ENCODE peak calls at places on chromosomes 1 and 21, in eight cellular contexts. F is HCT116, B is endothelial cell of umbilical vein, L is K562, W is SK-N-SH, X is H1, E is HepG2, U is GM12878. S is an unnamed sample. For H3K79me2, the result is how much of the 10 kb centered on the place peaks cover.

GRCh38 chr1:240093120-240093961 is 1.7 kb downstream of the FMN2 start:
- DNase-seq in F (no peak), B (no peak), L (no peak), W (peak), X (peak), E (no peak), U (no peak), S (peak)

GRCh38 chr1:204450461-204451257 is 39.0 kb upstream of the PPP1R15B start:
- DNase-seq in F (no peak), B (no peak), L (peak), W (no peak), X (no peak), E (no peak), U (no peak), S (peak)

GRCh38 chr21:16535100-16535418 is 805.3 kb downstream of the USP25 start:
- DNase-seq in F (no peak), B (peak), L (no peak), W (peak), X (no peak), E (no peak), U (no peak), S (no peak)

GRCh38 chr1:2534775-2535387 is 4.8 kb upstream of the HES5 start:
- DNase-seq in F (no peak), B (no peak), L (peak), W (no peak), X (no peak), E (no peak), U (no peak), S (peak)

GRCh38 chr1:164320780-164321683 is 238.0 kb upstream of the PBX1 start:
- DNase-seq in F (no peak), B (peak), L (no peak), W (peak), X (peak), E (no peak), U (no peak), S (peak)

GRCh38 chr1:67468066-67468718 is 38.0 kb upstream of the SERBP1 start:
- DNase-seq in F (no peak), B (peak), L (no peak), W (no peak), X (no peak), E (no peak), U (no peak), S (no peak)

GRCh38 chr1:153548722-153549695 is at the start of gene S100A3:
- DNase-seq in F (no peak), B (peak), L (no peak), W (no peak), X (no peak), E (no peak), U (no peak), S (no peak)

GRCh38 chr1:241408170-241408569 is 51.2 kb upstream of the RGS7 start:
- DNase-seq in F (no peak), B (peak), L (no peak), W (peak), X (no peak), E (no peak), U (no peak), S (peak)

GRCh38 chr1:112998592-112999235 is 42.7 kb upstream of the SLC16A1 start:
- DNase-seq in F (no peak), B (peak), L (no peak), W (peak), X (no peak), E (peak), U (no peak), S (no peak)

GRCh38 chr1:231214918-231215675 is 25.9 kb upstream of the GNPAT start:
- DNase-seq in F (no peak), B (no peak), L (no peak), W (no peak), X (no peak), E (no peak), U (no peak), S (no peak)

GRCh38 chr1:12549460-12550349 is 68.3 kb downstream of the DHRS3 start:
- DNase-seq in F (peak), B (peak), L (peak), W (no peak), X (no peak), E (peak), U (no peak), S (no peak)

GRCh38 chr1:178682886-178683285 is 42.2 kb upstream of the RALGPS2 start:
- DNase-seq in F (no peak), B (no peak), L (no peak), W (no peak), X (no peak), E (no peak), U (no peak), S (no peak)

GRCh38 chr1:91714867-91715381 is 171.0 kb downstream of the TGFBR3 start:
- DNase-seq in F (no peak), B (no peak), L (peak), W (no peak), X (no peak), E (no peak), U (no peak), S (peak)
- H3K79me2 ChIP-seq in F (under half), B (under half), L (under half), W (under half), X (under half), E (under half), U (under half), S (under half)

GRCh38 chr21:24436236-24436635 is 1171.0 kb downstream of the MRPL39 start:
- DNase-seq in F (no peak), B (no peak), L (no peak), W (no peak), X (no peak), E (no peak), U (no peak), S (no peak)
- TF ChIP-seq POLR2AphosphoS5 in F (no peak), B (no peak), L (no peak), W (no peak), X (no peak), E (no peak), U (no peak), S (no peak)

DNA sequence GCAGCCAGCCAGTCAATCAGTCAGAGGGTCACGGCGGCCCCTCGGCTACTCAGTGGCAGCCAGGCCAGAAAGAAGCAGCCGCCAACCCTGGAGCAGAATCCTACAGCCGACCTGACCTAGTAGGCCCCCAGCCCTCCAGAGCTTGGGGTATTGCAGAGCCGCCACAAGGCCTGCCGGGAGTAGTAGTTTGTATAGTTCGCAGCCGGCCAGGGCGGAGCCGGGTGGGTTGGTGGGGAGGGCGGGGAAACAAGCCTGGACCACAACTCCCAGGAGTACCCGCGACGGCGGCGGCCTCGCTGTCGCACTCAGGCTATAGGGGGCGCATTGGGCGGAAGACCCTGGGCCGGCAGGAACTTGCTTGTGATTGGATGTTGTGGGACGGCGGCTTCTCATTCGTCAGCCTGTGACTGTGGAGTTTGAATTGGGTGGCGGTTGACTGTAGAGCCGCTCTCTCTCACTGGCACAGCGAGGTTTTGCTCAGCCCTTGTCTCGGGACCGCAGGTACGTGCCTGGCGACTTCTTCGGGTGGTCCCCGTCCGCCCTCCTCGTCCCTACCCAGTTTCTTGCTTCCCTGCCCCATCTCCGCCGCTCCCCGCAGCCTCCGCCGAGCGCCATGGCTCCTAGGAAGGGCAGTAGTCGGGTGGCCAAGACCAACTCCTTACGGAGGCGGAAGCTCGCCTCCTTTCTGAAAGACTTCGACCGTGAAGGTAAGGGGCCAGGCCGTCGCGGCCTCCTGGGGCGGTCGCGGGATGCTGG is at the start of gene CDCA8:
- DNase-seq in F (peak), B (peak), L (peak), W (peak), X (peak), E (peak), U (peak), S (peak)
- H3K79me2 ChIP-seq in F (half or more), B (half or more), L (half or more), W (half or more), X (under half), E (under half), U (under half), S (under half)

DNA sequence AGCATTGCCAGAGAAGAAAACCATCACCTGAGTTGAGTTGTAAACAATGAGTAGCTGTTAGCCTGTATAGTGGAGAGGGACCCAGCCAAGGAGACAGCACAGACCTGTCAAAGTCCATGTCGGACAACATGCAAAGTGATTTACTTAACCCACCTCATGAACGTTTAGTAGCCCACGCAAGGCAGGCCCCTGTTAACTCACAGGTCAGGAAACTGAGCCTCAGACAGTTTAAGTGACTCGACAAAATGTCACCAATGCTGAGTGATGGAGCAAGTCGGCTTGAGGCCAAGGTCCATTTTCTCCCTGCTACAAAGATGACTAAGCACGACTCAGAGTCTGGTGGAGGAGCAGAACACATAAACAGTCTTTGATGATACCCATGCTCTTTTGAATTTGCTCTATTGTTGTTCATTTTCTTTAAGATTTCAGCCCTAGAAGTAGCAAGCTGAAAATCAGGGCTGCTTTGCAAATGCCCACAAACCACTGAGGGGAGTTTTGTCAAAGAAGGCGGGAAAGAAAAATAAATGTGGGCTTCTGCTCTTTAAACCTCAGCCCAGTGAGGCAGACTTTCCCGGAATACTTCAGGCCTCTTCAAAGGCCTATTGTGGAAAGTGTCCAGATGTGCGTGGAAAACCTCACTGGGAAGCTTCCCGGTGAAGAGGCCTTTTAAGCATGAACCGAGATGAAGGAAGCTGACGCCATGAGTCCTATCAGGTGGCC is 83.8 kb upstream of the HOOK1 start:
- DNase-seq in F (peak), B (peak), L (peak), W (no peak), X (no peak), E (peak), U (no peak), S (no peak)
- TF ChIP-seq POLR2AphosphoS5 in F (peak), B (peak), L (no peak), W (peak), X (no peak), E (peak), U (no peak), S (no peak)

GRCh38 chr1:24960071-24960801 is 30.2 kb upstream of the RUNX3 start:
- DNase-seq in F (no peak), B (no peak), L (no peak), W (no peak), X (no peak), E (no peak), U (no peak), S (no peak)
- H3K79me2 ChIP-seq in F (under half), B (under half), L (under half), W (under half), X (under half), E (under half), U (half or more), S (under half)

DNA sequence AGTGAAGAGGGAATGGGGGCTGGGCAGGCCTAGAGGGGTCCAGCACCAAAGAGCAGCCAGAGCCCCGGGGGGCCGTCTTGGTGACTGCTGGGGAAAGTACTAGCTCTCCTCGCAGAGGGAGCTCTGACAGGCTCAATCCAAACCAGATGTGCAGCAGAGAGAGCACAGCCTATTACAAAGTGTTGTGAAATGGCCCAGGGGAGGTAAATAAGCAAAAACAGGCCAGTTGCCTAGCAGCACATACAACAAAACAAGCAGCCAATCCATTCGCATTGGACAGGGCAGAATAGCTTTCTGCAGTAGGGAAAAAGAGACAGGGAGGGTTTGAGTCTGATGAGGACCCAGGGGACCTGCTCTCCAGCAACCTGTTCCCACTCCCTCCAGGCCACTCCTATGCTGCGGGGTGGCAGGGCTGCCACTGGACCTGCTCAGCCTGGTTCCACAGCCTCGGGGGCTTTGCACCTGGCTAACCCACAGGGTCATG is 239.6 kb upstream of the FGGY start:
- DNase-seq in F (no peak), B (no peak), L (no peak), W (peak), X (no peak), E (peak), U (no peak), S (peak)
- TF ChIP-seq POLR2AphosphoS5 in F (no peak), B (no peak), L (no peak), W (peak), X (no peak), E (no peak), U (no peak), S (no peak)

GRCh38 chr1:41566969-41567368 is 82.5 kb upstream of the EDN2 start:
- DNase-seq in F (no peak), B (no peak), L (no peak), W (no peak), X (no peak), E (no peak), U (no peak), S (no peak)

GRCh38 chr1:41573803-41574713 is 89.6 kb upstream of the EDN2 start:
- DNase-seq in F (peak), B (peak), L (peak), W (peak), X (peak), E (peak), U (peak), S (peak)

GRCh38 chr1:41566274-41566885 is 81.9 kb upstream of the EDN2 start:
- DNase-seq in F (no peak), B (no peak), L (no peak), W (no peak), X (no peak), E (no peak), U (no peak), S (no peak)

GRCh38 chr1:41572224-41572623 is 87.7 kb upstream of the EDN2 start:
- DNase-seq in F (no peak), B (no peak), L (no peak), W (no peak), X (no peak), E (no peak), U (no peak), S (no peak)

GRCh38 chr1:41568204-41568603 is 83.7 kb upstream of the EDN2 start:
- DNase-seq in F (no peak), B (no peak), L (no peak), W (no peak), X (no peak), E (no peak), U (no peak), S (no peak)
- H3K79me2 ChIP-seq in F (under half), B (under half), L (under half), W (under half), X (under half), E (under half), U (under half), S (under half)

GRCh38 chr1:33378524-33378923 is 52.4 kb downstream of the PHC2 start:
- DNase-seq in F (no peak), B (no peak), L (no peak), W (no peak), X (no peak), E (no peak), U (no peak), S (no peak)

GRCh38 chr1:33378976-33379375 is 51.9 kb downstream of the PHC2 start:
- DNase-seq in F (no peak), B (no peak), L (no peak), W (no peak), X (no peak), E (no peak), U (peak), S (no peak)

GRCh38 chr1:33380811-33381210 is 50.1 kb downstream of the PHC2 start:
- DNase-seq in F (no peak), B (no peak), L (no peak), W (no peak), X (no peak), E (no peak), U (no peak), S (no peak)

GRCh38 chr1:33377750-33378149 is 53.1 kb downstream of the PHC2 start:
- DNase-seq in F (no peak), B (peak), L (no peak), W (no peak), X (no peak), E (no peak), U (no peak), S (no peak)

GRCh38 chr1:33379631-33380354 is 51.1 kb downstream of the PHC2 start:
- DNase-seq in F (no peak), B (no peak), L (no peak), W (no peak), X (no peak), E (no peak), U (no peak), S (peak)
- TF ChIP-seq POLR2AphosphoS5 in F (no peak), B (no peak), L (no peak), W (no peak), X (no peak), E (no peak), U (no peak), S (no peak)

GRCh38 chr21:34052171-34052570 is 21.2 kb upstream of the MRPS6 start:
- DNase-seq in F (no peak), B (no peak), L (no peak), W (no peak), X (no peak), E (no peak), U (no peak), S (no peak)
- H3K79me2 ChIP-seq in F (under half), B (under half), L (under half), W (under half), X (under half), E (under half), U (under half), S (under half)

DNA sequence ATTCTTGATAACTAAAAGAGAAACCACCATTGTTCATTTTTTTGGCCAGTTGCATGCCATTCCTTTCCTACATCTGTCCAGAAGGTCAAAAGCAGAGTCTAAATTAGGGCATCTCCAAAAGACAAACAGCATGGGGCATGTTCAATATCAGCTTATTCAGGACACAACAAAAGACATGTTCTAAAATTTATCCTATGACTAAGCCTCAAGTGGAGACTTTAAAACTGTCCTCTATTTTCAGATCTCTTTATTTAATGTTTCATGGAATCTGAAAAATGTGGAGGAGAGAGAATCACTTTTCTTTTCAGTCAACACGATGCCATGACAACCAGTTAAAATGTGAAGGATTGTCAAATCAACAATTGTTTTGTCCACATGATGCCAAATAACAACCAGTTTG is 303.4 kb upstream of the PRMT6 start:
- DNase-seq in F (no peak), B (no peak), L (no peak), W (no peak), X (no peak), E (no peak), U (no peak), S (no peak)
- TF ChIP-seq POLR2AphosphoS5 in F (no peak), B (no peak), L (no peak), W (no peak), X (no peak), E (no peak), U (no peak), S (no peak)

S was measured in GM23338.